ENCODE peak calls at places on chromosomes 16 and 17, in five cellular contexts. I is tibial artery, Y is psoas muscle, W is fibroblast of lung, E is lower lobe of right lung. L is an unnamed sample.

GRCh38 chr16:53435066-53435688 is 906 bp downstream of the RBL2 start:
- DNase-seq in I (peak; percentile 89), Y (peak; percentile 57), W (peak; percentile 89), E (peak; percentile 74), L (peak; percentile 71)

GRCh38 chr16:53881371-53881770 is 177.4 kb downstream of the FTO start:
- DNase-seq in I (no peak), Y (no peak), W (peak; percentile 42), E (no peak), L (no peak)

GRCh38 chr16:25037632-25038031 is 22.5 kb upstream of the ARHGAP17 start:
- DNase-seq in I (no peak), Y (no peak), W (no peak), E (no peak), L (no peak)

GRCh38 chr16:3983081-3983520 is 102.6 kb upstream of the CREBBP start:
- DNase-seq in I (peak; percentile 78), Y (peak; percentile 68), W (peak; percentile 61), E (peak; percentile 73), L (peak; percentile 79)

GRCh38 chr17:58565389-58566311 is 51.2 kb upstream of the MTMR4 start:
- DNase-seq in I (no peak), Y (no peak), W (peak; percentile 16), E (no peak), L (no peak)

GRCh38 chr17:512926-513325 is 160.3 kb upstream of the RPH3AL start:
- DNase-seq in I (no peak), Y (no peak), W (no peak), E (no peak), L (peak; percentile 58)

GRCh38 chr17:28723159-28723835 is 2.7 kb downstream of the TLCD1 start:
- DNase-seq in I (no peak), Y (no peak), W (no peak), E (no peak), L (no peak)

GRCh38 chr17:66281671-66282369 is 20.6 kb upstream of the PRKCA start:
- DNase-seq in I (no peak), Y (no peak), W (peak; percentile 20), E (no peak), L (no peak)

GRCh38 chr17:27244481-27245223 is 49.3 kb upstream of the WSB1 start:
- DNase-seq in I (peak; percentile 88), Y (peak; percentile 72), W (peak; percentile 88), E (peak; percentile 80), L (peak; percentile 43)

GRCh38 chr17:333626-334396 is 18.8 kb downstream of the RPH3AL start:
- DNase-seq in I (peak; percentile 83), Y (peak; percentile 88), W (peak; percentile 54), E (peak; percentile 71), L (peak; percentile 96)

GRCh38 chr17:43839670-43840101 is 6.7 kb upstream of the MPP3 start:
- DNase-seq in I (no peak), Y (no peak), W (no peak), E (no peak), L (no peak)

GRCh38 chr17:44374306-44375195 is 10.9 kb upstream of the FAM171A2 start:
- DNase-seq in I (peak; percentile 60), Y (no peak), W (no peak), E (no peak), L (no peak)

GRCh38 chr17:40173778-40174135 is 3.5 kb upstream of the RAPGEFL1 start:
- DNase-seq in I (no peak), Y (no peak), W (peak; percentile 55), E (no peak), L (no peak)

GRCh38 chr17:48800626-48801217 is 16.3 kb downstream of the TTLL6 start:
- DNase-seq in I (no peak), Y (no peak), W (no peak), E (no peak), L (no peak)

GRCh38 chr16:1466968-1467521 is 7.8 kb downstream of the CLCN7 start:
- DNase-seq in I (no peak), Y (no peak), W (no peak), E (peak; percentile 45), L (no peak)

GRCh38 chr17:1709971-1710806 is at the start of gene TLCD2:
- DNase-seq in I (peak; percentile 89), Y (peak; percentile 85), W (peak; percentile 76), E (peak; percentile 84), L (peak; percentile 76)

GRCh38 chr17:16872836-16873653 is 98.9 kb downstream of the TNFRSF13B start:
- DNase-seq in I (no peak), Y (no peak), W (no peak), E (no peak), L (no peak)

GRCh38 chr16:56281256-56281805 is 90.0 kb downstream of the GNAO1 start:
- DNase-seq in I (no peak), Y (no peak), W (no peak), E (no peak), L (no peak)

GRCh38 chr16:68468849-68469248 is 20.5 kb upstream of the SMPD3 start:
- DNase-seq in I (no peak), Y (no peak), W (no peak), E (no peak), L (no peak)
- H3K4me1 ChIP-seq in I (peaks cover 8% of the 10 kb centered on the region), Y (no peaks in the 10 kb centered on the region), W (no peaks in the 10 kb centered on the region), E (peaks cover 58% of the 10 kb centered on the region), L (peaks cover 5% of the 10 kb centered on the region)

DNA sequence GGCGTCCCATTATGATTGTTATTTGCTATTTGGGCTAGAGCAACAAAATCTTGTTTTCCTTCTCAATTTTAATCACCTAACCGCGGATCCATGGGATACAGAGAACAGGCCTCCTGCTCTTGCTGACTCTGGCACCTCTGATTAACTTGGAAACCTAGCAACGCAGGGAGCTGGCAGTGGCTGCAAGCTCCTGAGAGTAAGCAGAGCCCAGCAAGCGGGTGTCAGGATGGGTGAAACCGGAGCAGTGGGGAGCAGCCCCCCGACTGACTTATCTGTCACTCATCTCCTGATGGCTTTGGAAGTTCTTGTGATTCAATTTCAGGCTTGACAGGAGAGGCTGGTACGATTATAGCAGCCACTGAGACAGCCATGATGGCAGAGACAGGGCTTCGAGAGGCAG is 45.5 kb upstream of the CDC42EP4 start:
- DNase-seq in I (no peak), Y (no peak), W (no peak), E (no peak), L (no peak)
- H3K36me3 ChIP-seq in I (no peaks in the 10 kb centered on the region), Y (no peaks in the 10 kb centered on the region), W (no peaks in the 10 kb centered on the region), E (no peaks in the 10 kb centered on the region), L (no peaks in the 10 kb centered on the region)

DNA sequence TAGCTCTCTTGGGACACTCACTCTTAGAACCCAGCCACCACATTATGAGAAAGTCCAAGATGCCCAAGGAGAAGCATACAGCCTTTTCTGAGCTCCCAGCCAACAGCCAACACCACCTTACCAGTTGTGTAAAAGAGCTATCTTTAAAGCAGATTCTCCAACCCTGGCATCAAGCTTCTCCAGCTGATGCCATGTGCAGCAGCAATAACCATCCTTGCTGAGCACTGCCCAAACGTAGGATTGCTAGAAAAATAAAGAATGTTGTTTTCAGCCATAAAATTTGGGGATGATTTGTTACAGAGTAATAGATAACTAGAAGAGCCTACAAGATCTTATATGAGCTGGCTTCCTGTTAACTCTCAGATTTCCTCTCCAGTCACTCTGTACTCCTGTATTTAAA is 443.7 kb upstream of the DYNLRB2 start:
- DNase-seq in I (no peak), Y (no peak), W (no peak), E (no peak), L (no peak)
- TF ChIP-seq CTCF in I (no peak), Y (no peak), W (no peak), E (no peak), L (no peak)

DNA sequence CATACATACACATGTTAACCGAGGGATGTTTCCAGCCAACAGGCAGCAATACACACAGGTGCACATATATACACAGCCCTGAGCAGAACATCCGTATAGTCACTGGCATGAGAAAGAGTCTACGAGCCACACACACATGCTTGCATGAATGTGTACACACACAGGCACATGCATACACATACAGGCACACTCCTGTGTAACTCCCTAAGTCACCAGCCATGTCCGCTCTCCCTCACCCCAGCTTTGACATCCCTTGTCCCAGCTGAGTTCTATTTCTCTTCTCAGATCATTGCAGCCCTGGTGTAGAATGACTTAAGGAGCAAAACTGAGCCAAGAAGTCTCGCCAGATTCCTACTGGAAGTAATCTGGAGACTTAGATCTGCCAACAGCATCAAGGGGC is 13.1 kb downstream of the CDRT4 start:
- DNase-seq in I (no peak), Y (no peak), W (no peak), E (no peak), L (no peak)
- H3K4me1 ChIP-seq in I (peaks cover 26% of the 10 kb centered on the region), Y (peaks cover 28% of the 10 kb centered on the region), W (peaks cover 17% of the 10 kb centered on the region), E (peaks cover 16% of the 10 kb centered on the region), L (peaks cover 13% of the 10 kb centered on the region)

GRCh38 chr16:87833548-87833947 is 35.8 kb downstream of the SLC7A5 start:
- DNase-seq in I (no peak), Y (no peak), W (no peak), E (no peak), L (no peak)
- H3K36me3 ChIP-seq in I (no peaks in the 10 kb centered on the region), Y (peaks cover 2% of the 10 kb centered on the region), W (peaks cover 6% of the 10 kb centered on the region), E (peaks cover 44% of the 10 kb centered on the region), L (no peaks in the 10 kb centered on the region)

GRCh38 chr17:35603674-35604073 is 16.6 kb downstream of the AP2B1 start:
- DNase-seq in I (no peak), Y (no peak), W (peak; percentile 19), E (no peak), L (no peak)
- TF ChIP-seq CTCF in I (no peak), Y (no peak), W (no peak), E (no peak), L (no peak)

GRCh38 chr16:15954814-15955151 is 5.4 kb downstream of the ABCC1 start:
- DNase-seq in I (peak; percentile 78), Y (peak; percentile 41), W (peak; percentile 55), E (no peak), L (no peak)
- H3K4me1 ChIP-seq in I (peaks cover 28% of the 10 kb centered on the region), Y (peaks cover 39% of the 10 kb centered on the region), W (peaks cover 14% of the 10 kb centered on the region), E (peaks cover 50% of the 10 kb centered on the region), L (peaks cover 6% of the 10 kb centered on the region)